ENCODE peak calls at places on chromosome 21, in nine cellular contexts. V, H, D, J, B, A, I, M and Q are unnamed samples.

GRCh38 chr21:24727803-24728425 is 879.4 kb downstream of the MRPL39 start:
- DNase-seq in J (no peak), A (no peak), B (no peak), I (no peak), D (no peak), H (peak), V (no peak), M (peak), Q (no peak)

GRCh38 chr21:30620080-30620479 is 347 bp upstream of the KRTAP20-4 start:
- DNase-seq in H (no peak), A (no peak), V (no peak), M (no peak), B (no peak), J (no peak), I (no peak), D (no peak), Q (no peak)

GRCh38 chr21:26888931-26889330 is 43.7 kb upstream of the ADAMTS1 start:
- DNase-seq in V (no peak), B (no peak), A (no peak), I (no peak), D (no peak), J (no peak), M (no peak), H (no peak), Q (no peak)

GRCh38 chr21:36135391-36136094 is 664 bp downstream of the CBR3 start:
- DNase-seq in I (peak), D (peak), B (no peak), M (peak), J (peak), A (no peak), H (no peak), V (peak), Q (no peak)

GRCh38 chr21:46048926-46049889 is 48.7 kb upstream of the COL6A2 start:
- DNase-seq in V (peak), J (no peak), A (no peak), B (no peak), I (no peak), M (peak), H (no peak), D (peak), Q (peak)

GRCh38 chr21:44916965-44917364 is 3.7 kb downstream of the ITGB2 start:
- DNase-seq in V (no peak), M (no peak), D (no peak), A (no peak), B (no peak), J (peak), H (no peak), I (no peak), Q (no peak)

GRCh38 chr21:37139902-37140301 is 66.8 kb downstream of the TTC3 start:
- DNase-seq in J (no peak), V (no peak), I (no peak), B (no peak), H (no peak), A (no peak), D (no peak), M (peak), Q (no peak)

GRCh38 chr21:17726047-17726446 is 93.1 kb downstream of the C21orf91 start:
- DNase-seq in B (peak), I (peak), D (no peak), M (peak), A (peak), H (no peak), V (no peak), J (no peak), Q (peak)

GRCh38 chr21:44526096-44526997 is 13.6 kb downstream of the KRTAP10-1 start:
- DNase-seq in B (no peak), M (no peak), D (no peak), H (no peak), I (no peak), A (no peak), J (no peak), V (no peak), Q (no peak)

GRCh38 chr21:33069645-33069993 is 322 bp upstream of the OLIG1 start:
- DNase-seq in I (no peak), B (no peak), M (no peak), A (no peak), H (no peak), D (no peak), V (no peak), J (no peak), Q (no peak)

GRCh38 chr21:25506887-25507286 is 100.4 kb downstream of the MRPL39 start:
- DNase-seq in B (no peak), M (peak), J (no peak), A (no peak), V (peak), D (no peak), I (no peak), H (no peak), Q (peak)

GRCh38 chr21:45280178-45280821 is 7.4 kb downstream of the POFUT2 start:
- DNase-seq in V (no peak), H (no peak), I (no peak), J (no peak), B (no peak), A (no peak), M (no peak), D (peak), Q (no peak)

GRCh38 chr21:29557200-29557599 is 258.5 kb downstream of the BACH1 start:
- DNase-seq in D (no peak), H (no peak), V (no peak), M (no peak), J (no peak), A (no peak), I (no peak), B (no peak), Q (no peak)

GRCh38 chr21:44706026-44706705 is 5.2 kb downstream of the TSPEAR start:
- DNase-seq in M (no peak), B (no peak), D (no peak), V (no peak), J (no peak), A (no peak), I (no peak), H (no peak), Q (no peak)

GRCh38 chr21:31975491-31975890 is 102.7 kb downstream of the HUNK start:
- DNase-seq in M (no peak), D (no peak), V (no peak), H (no peak), I (no peak), A (no peak), B (no peak), J (no peak), Q (no peak)

GRCh38 chr21:33403786-33404571 is 766 bp downstream of the IFNGR2 start:
- DNase-seq in A (no peak), I (peak), H (no peak), V (no peak), M (peak), J (peak), D (peak), B (peak), Q (no peak)

GRCh38 chr21:37787456-37787855 is 128.8 kb downstream of the KCNJ6 start:
- DNase-seq in J (peak), M (peak), D (no peak), V (peak), A (no peak), I (no peak), H (peak), B (no peak), Q (peak)

GRCh38 chr21:15514073-15514946 is 215.5 kb upstream of the USP25 start:
- DNase-seq in M (no peak), I (no peak), D (no peak), A (no peak), V (no peak), B (no peak), J (no peak), H (no peak), Q (no peak)

GRCh38 chr21:33032434-33033047 is 6.8 kb downstream of the OLIG2 start:
- DNase-seq in V (no peak), J (no peak), H (no peak), I (no peak), M (no peak), B (no peak), D (no peak), A (no peak), Q (no peak)

GRCh38 chr21:42220138-42220701 is 1.3 kb downstream of the ABCG1 start:
- DNase-seq in I (no peak), D (peak), M (peak), A (peak), V (no peak), B (no peak), J (peak), H (no peak), Q (no peak)

GRCh38 chr21:39073063-39073462 is 110.2 kb downstream of the PSMG1 start:
- DNase-seq in J (no peak), I (no peak), V (no peak), M (no peak), D (no peak), B (no peak), A (no peak), H (no peak), Q (no peak)

GRCh38 chr21:43609501-43610340 is 49.6 kb downstream of the HSF2BP start:
- DNase-seq in I (peak), M (peak), H (peak), B (no peak), D (no peak), A (peak), J (peak), V (no peak), Q (no peak)

GRCh38 chr21:43827015-43827611 is 37.7 kb downstream of the RRP1 start:
- DNase-seq in A (no peak), I (no peak), J (no peak), B (no peak), V (peak), H (peak), D (no peak), M (peak), Q (peak)